ENCODE peak calls at places on chromosome 21, in five cellular contexts. V is thyroid gland, Q is PC-9, K is neural progenitor cell, F is Panc1. S is an unnamed sample.

GRCh38 chr21:21247441-21247840 is 249.2 kb downstream of the NCAM2 start:
- DNase-seq in V (no peak), Q (no peak), K (no peak), F (no peak), S (no peak)

GRCh38 chr21:32463367-32463766 is 50.9 kb downstream of the EVA1C start:
- DNase-seq in V (no peak), Q (no peak), K (no peak), F (no peak), S (no peak)

GRCh38 chr21:24045775-24046215 is 1561.5 kb downstream of the MRPL39 start:
- DNase-seq in V (peak; percentile 59), Q (no peak), K (peak; percentile 1), F (peak; percentile 63), S (peak; percentile 64)

GRCh38 chr21:46294647-46295176 is 8.6 kb downstream of the YBEY start:
- DNase-seq in V (no peak), Q (peak; percentile 60), K (no peak), F (no peak), S (no peak)

GRCh38 chr21:41475714-41476405 is 32.1 kb downstream of the TMPRSS2 start:
- DNase-seq in V (no peak), Q (no peak), K (no peak), F (no peak), S (no peak)

GRCh38 chr21:37870229-37870628 is 46.0 kb downstream of the KCNJ6 start:
- DNase-seq in V (peak; percentile 3), Q (no peak), K (no peak), F (no peak), S (no peak)

GRCh38 chr21:45957986-45958610 is 23.5 kb upstream of the COL6A1 start:
- DNase-seq in V (no peak), Q (no peak), K (no peak), F (no peak), S (no peak)

GRCh38 chr21:43025636-43026180 is 49.9 kb downstream of the CBS start:
- DNase-seq in V (peak; percentile 61), Q (peak; percentile 95), K (peak; percentile 40), F (no peak), S (no peak)

GRCh38 chr21:38758815-38759214 is 46.9 kb upstream of the ETS2 start:
- DNase-seq in V (no peak), Q (no peak), K (no peak), F (no peak), S (no peak)

GRCh38 chr21:44444286-44444931 is 10.9 kb upstream of the LRRC3 start:
- DNase-seq in V (no peak), Q (no peak), K (peak; percentile 56), F (no peak), S (no peak)

GRCh38 chr21:39232926-39233325 is 49.7 kb upstream of the PSMG1 start:
- DNase-seq in V (no peak), Q (no peak), K (no peak), F (no peak), S (no peak)

GRCh38 chr21:43919871-43920801 is 55.1 kb downstream of the AGPAT3 start:
- DNase-seq in V (no peak), Q (no peak), K (no peak), F (no peak), S (no peak)

GRCh38 chr21:21712761-21713558 is 714.8 kb downstream of the NCAM2 start:
- DNase-seq in V (no peak), Q (no peak), K (no peak), F (no peak), S (no peak)

GRCh38 chr21:45326834-45327457 is 39.3 kb upstream of the POFUT2 start:
- DNase-seq in V (no peak), Q (no peak), K (no peak), F (no peak), S (no peak)

GRCh38 chr21:44482581-44483287 is 27.4 kb downstream of the LRRC3 start:
- DNase-seq in V (no peak), Q (peak; percentile 49), K (no peak), F (no peak), S (no peak)

GRCh38 chr21:24272527-24272938 is 1334.7 kb downstream of the MRPL39 start:
- DNase-seq in V (no peak), Q (no peak), K (no peak), F (no peak), S (no peak)

GRCh38 chr21:42465008-42465878 is 30.8 kb downstream of the RSPH1 start:
- DNase-seq in V (no peak), Q (peak; percentile 81), K (no peak), F (no peak), S (no peak)

GRCh38 chr21:27306821-27307746 is 340.2 kb upstream of the ADAMTS5 start:
- DNase-seq in V (no peak), Q (no peak), K (no peak), F (no peak), S (no peak)

GRCh38 chr21:35395728-35396127 is 346.6 kb upstream of the RUNX1 start:
- DNase-seq in V (no peak), Q (peak; percentile 65), K (no peak), F (no peak), S (no peak)

GRCh38 chr21:41250519-41250918 is 66.1 kb upstream of the FAM3B start:
- DNase-seq in V (no peak), Q (no peak), K (no peak), F (no peak), S (no peak)

GRCh38 chr21:17819878-17820232 is 699 bp upstream of the C21orf91 start:
- DNase-seq in V (no peak), Q (no peak), K (no peak), F (no peak), S (no peak)

GRCh38 chr21:34878501-34878900 is 170.6 kb downstream of the RUNX1 start:
- DNase-seq in V (peak; percentile 38), Q (peak; percentile 90), K (no peak), F (no peak), S (peak; percentile 78)

GRCh38 chr21:35508389-35508888 is 459.3 kb upstream of the RUNX1 start:
- DNase-seq in V (peak; percentile 25), Q (peak; percentile 85), K (peak; percentile 69), F (no peak), S (peak; percentile 74)

GRCh38 chr21:44938976-44939531 is 775 bp upstream of the SLX9 start:
- DNase-seq in V (peak; percentile 1), Q (no peak), K (no peak), F (no peak), S (no peak)

DNA sequence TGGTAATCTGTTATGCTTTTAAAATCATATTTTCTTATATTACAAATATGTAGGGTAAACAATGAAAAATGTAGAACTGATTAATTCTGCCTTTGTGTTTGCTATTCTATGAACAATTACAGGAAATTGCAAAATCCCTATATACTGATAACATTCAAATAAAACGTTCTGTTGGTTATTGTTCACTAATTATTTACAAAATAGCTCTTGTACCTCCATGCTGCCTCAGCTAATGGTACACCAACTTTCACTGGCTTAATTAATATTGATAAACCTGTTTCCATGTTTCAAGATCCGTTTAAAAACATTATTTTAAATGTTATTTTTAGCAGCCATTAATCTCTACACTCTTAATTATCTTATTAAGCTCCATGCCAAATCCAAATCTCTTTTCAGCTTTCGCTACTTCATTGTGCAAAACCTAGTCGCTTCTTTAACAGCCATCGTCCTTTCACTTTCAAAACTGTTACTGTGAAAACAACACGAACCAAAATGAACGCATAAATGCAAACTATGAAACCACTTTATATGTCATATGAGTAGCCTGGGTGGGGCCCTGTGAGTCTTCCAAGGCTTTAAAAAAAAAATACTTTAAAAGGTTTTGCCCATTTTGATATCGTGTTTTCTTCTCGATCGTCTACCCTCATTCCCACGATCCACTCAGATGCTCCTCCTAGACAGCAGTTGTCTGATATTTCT is 807.0 kb downstream of the USP25 start:
- DNase-seq in V (no peak), Q (no peak), K (no peak), F (no peak), S (no peak)
- H3K27ac ChIP-seq in V (peak overlapping the region; percentile 88), Q (no peak overlapping the region), K (no peak overlapping the region), F (peak overlapping the region; percentile 65), S (peak overlapping the region; percentile 88)

GRCh38 chr21:36698160-36699025 is 522 bp upstream of the SIM2 start:
- DNase-seq in V (no peak), Q (peak; percentile 63), K (peak; percentile 69), F (no peak), S (no peak)
- H3K4me1 ChIP-seq in V (peaks cover 42% of the 10 kb centered on the region), Q (peaks cover 13% of the 10 kb centered on the region), K (peaks cover 52% of the 10 kb centered on the region), F (peaks cover 12% of the 10 kb centered on the region), S (no peaks in the 10 kb centered on the region)

DNA sequence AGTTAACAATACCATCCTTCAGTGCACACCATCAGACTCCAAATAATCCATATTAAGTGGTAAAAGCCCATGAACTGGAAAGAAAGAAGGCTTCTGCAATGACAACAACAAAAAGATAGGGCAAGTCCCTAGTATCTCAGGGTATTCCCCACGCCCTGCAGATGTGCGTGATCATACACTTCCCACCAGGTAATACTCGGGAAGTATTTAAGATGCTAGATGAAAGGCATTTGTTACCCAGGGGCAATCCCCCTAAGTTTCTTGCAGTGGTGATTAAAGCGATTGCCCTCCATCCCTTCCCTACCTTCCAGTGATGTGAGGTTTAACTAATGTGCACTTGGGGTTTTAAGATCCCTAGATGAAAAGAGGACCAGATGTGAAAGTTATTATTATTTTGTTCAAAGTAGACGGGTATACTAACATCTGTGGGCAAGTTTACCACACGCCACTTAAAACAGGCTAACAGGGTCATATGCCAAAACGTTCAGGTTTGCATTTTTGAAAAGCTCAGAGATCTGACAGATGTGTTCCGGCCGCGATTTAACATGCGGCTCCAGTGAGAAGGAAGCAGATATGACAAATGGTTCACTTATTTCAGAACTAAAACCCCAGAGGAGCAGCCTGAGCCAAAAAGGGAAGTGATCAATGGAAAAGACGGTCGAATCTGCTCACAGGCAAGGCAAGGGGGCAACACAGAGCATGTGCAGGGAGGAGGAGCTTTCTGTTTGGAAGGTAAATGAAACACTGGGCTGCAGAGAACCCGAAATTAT is 17.4 kb downstream of the TIAM1 start:
- DNase-seq in V (no peak), Q (no peak), K (no peak), F (no peak), S (no peak)
- H3K27ac ChIP-seq in V (no peak overlapping the region), Q (no peak overlapping the region), K (no peak overlapping the region), F (no peak overlapping the region), S (no peak overlapping the region)

GRCh38 chr21:26138615-26139257 is 31.8 kb downstream of the APP start:
- DNase-seq in V (no peak), Q (no peak), K (no peak), F (no peak), S (no peak)

GRCh38 chr21:26135520-26135919 is 35.0 kb downstream of the APP start:
- DNase-seq in V (no peak), Q (no peak), K (no peak), F (no peak), S (no peak)

GRCh38 chr21:26136686-26137085 is 33.9 kb downstream of the APP start:
- DNase-seq in V (no peak), Q (no peak), K (no peak), F (no peak), S (no peak)

GRCh38 chr21:26140185-26140584 is 30.4 kb downstream of the APP start:
- DNase-seq in V (no peak), Q (peak; percentile 90), K (no peak), F (peak; percentile 92), S (no peak)

DNA sequence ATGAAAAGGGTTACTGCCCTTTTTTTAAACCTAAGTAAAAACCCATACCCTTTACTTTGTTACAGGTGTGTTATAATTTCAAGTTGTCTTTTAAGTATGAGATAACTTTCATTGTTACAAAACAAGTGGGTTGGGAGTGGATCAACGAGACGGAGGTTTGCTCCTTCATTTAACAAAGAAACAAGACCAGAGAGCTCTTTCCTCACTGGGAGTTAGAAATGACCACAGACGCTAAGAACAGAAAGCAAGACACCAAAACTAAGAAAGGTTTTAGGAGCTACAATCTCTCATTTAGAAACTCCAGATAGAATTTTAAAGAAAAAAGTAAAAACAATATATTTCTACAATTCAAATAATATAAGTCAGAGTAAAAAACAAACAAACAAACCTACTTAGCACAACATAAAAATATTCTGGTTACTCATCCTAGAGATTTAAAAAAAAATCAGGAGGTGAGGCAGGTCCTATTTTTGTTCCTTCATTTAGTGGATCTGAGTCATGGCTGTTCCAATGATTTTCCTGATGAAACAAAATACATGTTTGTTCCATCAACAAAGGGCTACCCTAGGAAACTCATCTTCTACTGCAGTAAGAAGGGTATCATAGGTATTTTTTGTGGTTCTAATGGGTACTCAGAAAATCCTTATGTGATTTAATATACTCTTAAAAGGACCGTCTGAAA is 33.0 kb downstream of the APP start:
- DNase-seq in V (no peak), Q (no peak), K (no peak), F (peak; percentile 32), S (no peak)
- H3K4me1 ChIP-seq in V (peaks cover 19% of the 10 kb centered on the region), Q (peaks cover 39% of the 10 kb centered on the region), K (peaks cover 20% of the 10 kb centered on the region), F (peaks cover 52% of the 10 kb centered on the region), S (peaks cover 6% of the 10 kb centered on the region)